ENCODE peak calls at places on chromosome 19, in eight cellular contexts. One of them, this sample, is unnamed.

GRCh38 chr19:34574704-34575103 is 93.1 kb downstream of the WTIP start:
- DNase-seq in PC-3: no peak
- DNase-seq in PC-9: no peak
- DNase-seq in tibial artery: no peak
- DNase-seq in heart right ventricle: no peak
- DNase-seq in heart left ventricle: no peak
- DNase-seq in substantia nigra: no peak
- DNase-seq in fibroblast of lung: no peak
- DNase-seq in this sample: no peak

GRCh38 chr19:11195169-11195568 is 2.2 kb downstream of the KANK2 start:
- DNase-seq in PC-3: no peak
- DNase-seq in tibial artery: no peak
- DNase-seq in substantia nigra: no peak
- DNase-seq in heart left ventricle: no peak
- DNase-seq in PC-9: no peak
- DNase-seq in fibroblast of lung: peak
- DNase-seq in heart right ventricle: peak
- DNase-seq in this sample: no peak

GRCh38 chr19:1975081-1975480 is 34.1 kb downstream of the CSNK1G2 start:
- DNase-seq in PC-9: no peak
- DNase-seq in PC-3: no peak
- DNase-seq in heart right ventricle: no peak
- DNase-seq in fibroblast of lung: peak
- DNase-seq in heart left ventricle: no peak
- DNase-seq in tibial artery: no peak
- DNase-seq in substantia nigra: peak
- DNase-seq in this sample: peak

GRCh38 chr19:43700368-43701015 is 15.4 kb upstream of the IRGC start:
- DNase-seq in PC-3: peak
- DNase-seq in fibroblast of lung: peak
- DNase-seq in PC-9: no peak
- DNase-seq in tibial artery: peak
- DNase-seq in heart left ventricle: no peak
- DNase-seq in heart right ventricle: peak
- DNase-seq in substantia nigra: no peak
- DNase-seq in this sample: peak

GRCh38 chr19:52689804-52690394 is 44.9 kb downstream of the ZNF611 start:
- DNase-seq in substantia nigra: peak
- DNase-seq in tibial artery: peak
- DNase-seq in PC-9: no peak
- DNase-seq in heart right ventricle: peak
- DNase-seq in fibroblast of lung: no peak
- DNase-seq in PC-3: no peak
- DNase-seq in heart left ventricle: peak
- DNase-seq in this sample: peak

GRCh38 chr19:29576043-29576442 is 30.0 kb upstream of the POP4 start:
- DNase-seq in PC-3: no peak
- DNase-seq in heart right ventricle: no peak
- DNase-seq in fibroblast of lung: no peak
- DNase-seq in tibial artery: no peak
- DNase-seq in substantia nigra: no peak
- DNase-seq in PC-9: no peak
- DNase-seq in heart left ventricle: no peak
- DNase-seq in this sample: peak

GRCh38 chr19:1234670-1235380 is 3.0 kb downstream of the CBARP start:
- DNase-seq in heart left ventricle: no peak
- DNase-seq in substantia nigra: no peak
- DNase-seq in PC-9: no peak
- DNase-seq in tibial artery: no peak
- DNase-seq in PC-3: no peak
- DNase-seq in fibroblast of lung: no peak
- DNase-seq in heart right ventricle: no peak
- DNase-seq in this sample: no peak

GRCh38 chr19:18796239-18796638 is 5.1 kb upstream of the COMP start:
- DNase-seq in heart right ventricle: no peak
- DNase-seq in tibial artery: no peak
- DNase-seq in fibroblast of lung: no peak
- DNase-seq in PC-9: peak
- DNase-seq in heart left ventricle: no peak
- DNase-seq in substantia nigra: no peak
- DNase-seq in PC-3: peak
- DNase-seq in this sample: no peak

GRCh38 chr19:33394723-33395560 is 21.4 kb downstream of the CEBPG start:
- DNase-seq in heart left ventricle: peak
- DNase-seq in tibial artery: peak
- DNase-seq in fibroblast of lung: peak
- DNase-seq in heart right ventricle: no peak
- DNase-seq in PC-3: no peak
- DNase-seq in PC-9: no peak
- DNase-seq in substantia nigra: no peak
- DNase-seq in this sample: no peak

GRCh38 chr19:4705413-4706131 is 18.1 kb downstream of the DPP9 start:
- DNase-seq in PC-9: no peak
- DNase-seq in PC-3: no peak
- DNase-seq in heart left ventricle: no peak
- DNase-seq in substantia nigra: no peak
- DNase-seq in fibroblast of lung: peak
- DNase-seq in tibial artery: no peak
- DNase-seq in heart right ventricle: peak
- DNase-seq in this sample: no peak

GRCh38 chr19:4703671-4704316 is 19.8 kb downstream of the DPP9 start:
- DNase-seq in heart left ventricle: no peak
- DNase-seq in PC-3: no peak
- DNase-seq in PC-9: no peak
- DNase-seq in substantia nigra: no peak
- DNase-seq in tibial artery: no peak
- DNase-seq in heart right ventricle: no peak
- DNase-seq in fibroblast of lung: no peak
- DNase-seq in this sample: no peak

GRCh38 chr19:4702764-4703163 is 20.9 kb downstream of the DPP9 start:
- DNase-seq in heart right ventricle: no peak
- DNase-seq in PC-9: no peak
- DNase-seq in tibial artery: no peak
- DNase-seq in substantia nigra: no peak
- DNase-seq in PC-3: no peak
- DNase-seq in heart left ventricle: no peak
- DNase-seq in fibroblast of lung: no peak
- DNase-seq in this sample: no peak

GRCh38 chr19:4701557-4701956 is 22.1 kb downstream of the DPP9 start:
- DNase-seq in PC-9: no peak
- DNase-seq in PC-3: no peak
- DNase-seq in fibroblast of lung: no peak
- DNase-seq in tibial artery: no peak
- DNase-seq in heart right ventricle: no peak
- DNase-seq in substantia nigra: no peak
- DNase-seq in heart left ventricle: no peak
- DNase-seq in this sample: no peak

DNA sequence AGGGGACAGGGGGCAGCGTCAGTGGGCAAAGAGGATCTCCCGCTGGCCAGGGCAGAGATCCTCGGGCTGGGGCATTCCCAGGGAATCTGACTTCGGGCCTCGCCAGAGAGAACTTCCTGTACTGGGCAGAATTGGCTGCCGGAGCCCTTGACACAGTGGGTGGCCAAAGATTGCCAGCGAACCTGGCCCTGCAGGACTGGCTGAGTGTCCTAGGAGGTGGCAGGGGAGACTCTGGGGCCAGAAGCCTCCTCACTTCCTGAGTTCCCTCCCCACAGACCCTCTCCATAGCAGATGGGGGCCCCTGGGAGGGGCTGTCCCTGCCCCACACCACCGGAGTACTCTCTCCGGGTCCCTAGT is 19.3 kb downstream of the DPP9 start:
- DNase-seq in heart right ventricle: no peak
- DNase-seq in PC-9: no peak
- DNase-seq in tibial artery: no peak
- DNase-seq in substantia nigra: no peak
- DNase-seq in PC-3: no peak
- DNase-seq in fibroblast of lung: no peak
- DNase-seq in heart left ventricle: no peak
- DNase-seq in this sample: no peak
- H3K27ac ChIP-seq in heart right ventricle: no peak
- H3K27ac ChIP-seq in PC-9: no peak
- H3K27ac ChIP-seq in tibial artery: no peak
- H3K27ac ChIP-seq in substantia nigra: no peak
- H3K27ac ChIP-seq in PC-3: no peak
- H3K27ac ChIP-seq in fibroblast of lung: no peak
- H3K27ac ChIP-seq in heart left ventricle: no peak
- H3K27ac ChIP-seq in this sample: no peak

DNA sequence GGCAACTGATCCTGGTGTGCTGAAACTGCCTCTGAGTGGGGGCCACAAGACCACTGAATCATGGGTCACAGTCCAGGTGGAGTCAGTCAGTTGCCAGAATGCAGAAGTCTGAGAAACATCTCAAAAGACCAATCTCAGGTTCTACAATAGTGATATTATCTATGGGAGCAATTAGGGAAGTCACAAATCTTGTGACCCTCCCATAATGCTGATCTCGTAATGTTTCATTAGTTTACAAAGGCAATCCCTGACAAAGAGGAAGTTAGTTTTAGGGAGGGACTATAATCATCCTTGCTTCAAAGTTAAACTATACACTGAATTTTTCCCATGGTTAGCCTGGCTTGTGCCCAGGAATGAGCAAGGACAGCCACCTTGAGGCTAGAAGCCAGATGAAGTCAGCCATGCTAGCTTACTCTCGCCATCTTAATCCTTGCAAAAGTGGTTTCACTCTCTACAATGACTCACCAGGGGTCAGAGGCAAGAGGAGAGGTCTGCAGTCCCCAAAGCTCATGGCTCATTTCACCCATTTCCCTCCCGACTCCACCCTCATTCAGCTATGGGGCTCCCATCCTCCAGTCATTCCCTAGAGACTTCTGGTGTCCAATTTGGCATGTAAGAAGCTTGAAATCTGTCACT is 5.4 kb downstream of the CEACAM3 start:
- DNase-seq in heart right ventricle: no peak
- DNase-seq in substantia nigra: no peak
- DNase-seq in tibial artery: no peak
- DNase-seq in fibroblast of lung: no peak
- DNase-seq in PC-9: peak
- DNase-seq in heart left ventricle: no peak
- DNase-seq in PC-3: peak
- DNase-seq in this sample: no peak
- H3K27ac ChIP-seq in heart right ventricle: peak
- H3K27ac ChIP-seq in substantia nigra: no peak
- H3K27ac ChIP-seq in tibial artery: no peak
- H3K27ac ChIP-seq in fibroblast of lung: no peak
- H3K27ac ChIP-seq in PC-9: peak
- H3K27ac ChIP-seq in heart left ventricle: no peak
- H3K27ac ChIP-seq in PC-3: peak
- H3K27ac ChIP-seq in this sample: no peak

DNA sequence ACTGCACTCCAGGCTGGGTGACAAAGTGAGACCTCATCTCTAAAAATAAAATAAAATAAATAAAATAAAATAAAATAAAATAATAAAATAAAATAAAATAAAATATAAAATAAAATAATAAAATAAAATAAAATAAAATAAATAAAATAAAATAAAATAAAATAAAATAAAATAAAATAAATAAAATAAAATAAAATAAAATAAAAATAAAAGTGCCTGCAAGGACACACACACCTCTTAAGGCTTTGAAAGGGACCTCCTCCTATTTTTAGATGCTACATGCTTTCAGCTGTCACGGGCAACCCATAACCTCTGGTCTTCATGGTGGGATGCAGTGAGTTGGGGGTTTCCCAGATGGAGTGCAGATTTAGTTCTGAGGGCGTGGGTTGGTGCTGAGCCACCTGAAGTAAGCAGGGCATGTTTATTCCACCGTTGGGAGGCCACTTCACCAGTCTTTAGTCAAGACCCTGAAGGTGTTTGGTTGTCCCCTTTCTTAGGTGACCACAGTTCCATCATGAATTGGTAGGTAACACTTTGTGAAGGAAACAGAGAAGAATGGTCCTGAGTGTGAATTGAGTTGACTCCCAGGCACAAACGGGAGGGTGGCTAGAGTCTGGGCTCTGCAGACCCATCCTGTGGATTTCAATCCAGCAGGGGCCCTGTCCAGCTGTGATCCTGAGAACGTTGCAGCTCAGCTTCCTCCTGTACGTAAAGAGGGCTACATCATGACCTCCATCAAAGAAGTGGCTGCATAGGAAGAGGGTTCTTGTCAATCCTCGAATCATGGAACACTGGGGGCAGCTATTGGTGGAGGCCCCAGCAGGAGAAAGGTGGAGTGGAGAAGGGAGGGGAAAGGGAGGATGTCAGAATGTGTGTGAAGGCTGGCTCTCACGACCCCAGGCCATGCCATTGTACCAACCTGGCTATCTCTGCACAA is 234.2 kb downstream of the ZNF536 start:
- DNase-seq in PC-9: no peak
- DNase-seq in PC-3: no peak
- DNase-seq in substantia nigra: no peak
- DNase-seq in tibial artery: no peak
- DNase-seq in heart right ventricle: no peak
- DNase-seq in heart left ventricle: no peak
- DNase-seq in fibroblast of lung: no peak
- DNase-seq in this sample: no peak
- H3K27ac ChIP-seq in PC-9: no peak
- H3K27ac ChIP-seq in PC-3: no peak
- H3K27ac ChIP-seq in substantia nigra: no peak
- H3K27ac ChIP-seq in tibial artery: no peak
- H3K27ac ChIP-seq in heart right ventricle: no peak
- H3K27ac ChIP-seq in heart left ventricle: no peak
- H3K27ac ChIP-seq in fibroblast of lung: no peak
- H3K27ac ChIP-seq in this sample: no peak

GRCh38 chr19:42286349-42287016 is 15.4 kb upstream of the PRR19 start:
- DNase-seq in tibial artery: no peak
- DNase-seq in fibroblast of lung: peak
- DNase-seq in substantia nigra: no peak
- DNase-seq in PC-9: no peak
- DNase-seq in heart left ventricle: no peak
- DNase-seq in heart right ventricle: peak
- DNase-seq in PC-3: no peak
- DNase-seq in this sample: peak

GRCh38 chr19:42285546-42285945 is 16.4 kb upstream of the PRR19 start:
- DNase-seq in substantia nigra: no peak
- DNase-seq in tibial artery: no peak
- DNase-seq in PC-9: no peak
- DNase-seq in fibroblast of lung: no peak
- DNase-seq in PC-3: no peak
- DNase-seq in heart right ventricle: no peak
- DNase-seq in heart left ventricle: no peak
- DNase-seq in this sample: no peak

GRCh38 chr19:42287017-42287825 is 14.7 kb upstream of the PRR19 start:
- DNase-seq in heart right ventricle: no peak
- DNase-seq in tibial artery: no peak
- DNase-seq in substantia nigra: no peak
- DNase-seq in heart left ventricle: no peak
- DNase-seq in fibroblast of lung: no peak
- DNase-seq in PC-9: no peak
- DNase-seq in PC-3: no peak
- DNase-seq in this sample: no peak

GRCh38 chr19:42284641-42285341 is 15.7 kb downstream of the CIC start:
- DNase-seq in PC-9: no peak
- DNase-seq in heart right ventricle: no peak
- DNase-seq in PC-3: no peak
- DNase-seq in tibial artery: no peak
- DNase-seq in substantia nigra: no peak
- DNase-seq in heart left ventricle: no peak
- DNase-seq in fibroblast of lung: no peak
- DNase-seq in this sample: no peak

DNA sequence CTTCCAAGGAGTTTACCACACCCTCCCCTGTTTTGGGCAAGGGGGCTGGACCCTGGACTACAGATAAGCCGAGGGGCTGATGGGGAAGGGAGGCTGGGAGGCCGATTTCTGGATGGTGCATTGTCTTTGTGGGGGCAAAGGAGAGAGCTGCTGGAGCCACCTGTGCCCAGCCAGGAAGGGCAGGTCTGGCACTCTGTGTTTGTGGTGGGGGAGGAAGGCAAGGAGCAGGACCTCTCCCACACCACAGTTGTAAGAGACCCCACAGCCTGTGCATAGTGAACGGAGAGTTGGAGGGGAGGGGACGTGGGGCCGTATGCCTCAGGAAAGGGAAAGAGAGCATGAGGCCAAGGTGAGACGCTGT is 16.0 kb upstream of the PRR19 start:
- DNase-seq in tibial artery: no peak
- DNase-seq in fibroblast of lung: no peak
- DNase-seq in PC-3: no peak
- DNase-seq in PC-9: no peak
- DNase-seq in heart left ventricle: no peak
- DNase-seq in substantia nigra: no peak
- DNase-seq in heart right ventricle: no peak
- DNase-seq in this sample: no peak
- H3K27ac ChIP-seq in tibial artery: peak
- H3K27ac ChIP-seq in fibroblast of lung: peak
- H3K27ac ChIP-seq in PC-3: no peak
- H3K27ac ChIP-seq in PC-9: no peak
- H3K27ac ChIP-seq in heart left ventricle: peak
- H3K27ac ChIP-seq in substantia nigra: peak
- H3K27ac ChIP-seq in heart right ventricle: peak
- H3K27ac ChIP-seq in this sample: peak